ENCODE peak calls at places on chromosomes 2 and 18, in nine cellular contexts. One of them, this sample, is unnamed.
A peak's percentile ranks its signal among the peaks of the same experiment; 100 is the strongest.

GRCh38 chr2:43482974-43483373 is 112.9 kb downstream of the THADA start:
- DNase-seq in left ventricle myocardium inferior: no peak
- DNase-seq in A549: peak; percentile 20
- DNase-seq in adrenal gland: no peak
- DNase-seq in neural crest cell: no peak
- DNase-seq in WTC11: no peak
- DNase-seq in type B pancreatic cell: no peak
- DNase-seq in Caco-2: no peak
- DNase-seq in CD4-positive, alpha-beta T cell: no peak
- DNase-seq in this sample: peak; percentile 69

GRCh38 chr2:636649-637405 is 40.4 kb downstream of the TMEM18 start:
- DNase-seq in neural crest cell: peak; percentile 70
- DNase-seq in A549: peak; percentile 58
- DNase-seq in Caco-2: peak; percentile 67
- DNase-seq in adrenal gland: peak; percentile 93
- DNase-seq in CD4-positive, alpha-beta T cell: peak; percentile 34
- DNase-seq in left ventricle myocardium inferior: peak; percentile 67
- DNase-seq in WTC11: peak; percentile 84
- DNase-seq in type B pancreatic cell: peak; percentile 77
- DNase-seq in this sample: peak; percentile 75

GRCh38 chr2:152743004-152743403 is 24.6 kb downstream of the ARL6IP6 start:
- DNase-seq in A549: peak; percentile 34
- DNase-seq in adrenal gland: no peak
- DNase-seq in Caco-2: no peak
- DNase-seq in CD4-positive, alpha-beta T cell: no peak
- DNase-seq in WTC11: no peak
- DNase-seq in type B pancreatic cell: no peak
- DNase-seq in left ventricle myocardium inferior: no peak
- DNase-seq in neural crest cell: no peak
- DNase-seq in this sample: peak; percentile 15

GRCh38 chr18:12531747-12532146 is 124.0 kb downstream of the PRELID3A start:
- DNase-seq in left ventricle myocardium inferior: no peak
- DNase-seq in type B pancreatic cell: no peak
- DNase-seq in neural crest cell: no peak
- DNase-seq in CD4-positive, alpha-beta T cell: no peak
- DNase-seq in A549: no peak
- DNase-seq in Caco-2: no peak
- DNase-seq in adrenal gland: no peak
- DNase-seq in WTC11: no peak
- DNase-seq in this sample: no peak

GRCh38 chr18:845152-845819 is 33.2 kb upstream of the YES1 start:
- DNase-seq in neural crest cell: no peak
- DNase-seq in A549: peak; percentile 73
- DNase-seq in adrenal gland: no peak
- DNase-seq in CD4-positive, alpha-beta T cell: no peak
- DNase-seq in type B pancreatic cell: no peak
- DNase-seq in WTC11: no peak
- DNase-seq in left ventricle myocardium inferior: no peak
- DNase-seq in Caco-2: no peak
- DNase-seq in this sample: peak; percentile 74

GRCh38 chr2:124983595-124983994 is 958.5 kb downstream of the CNTNAP5 start:
- DNase-seq in adrenal gland: no peak
- DNase-seq in Caco-2: no peak
- DNase-seq in neural crest cell: no peak
- DNase-seq in left ventricle myocardium inferior: no peak
- DNase-seq in type B pancreatic cell: no peak
- DNase-seq in A549: no peak
- DNase-seq in CD4-positive, alpha-beta T cell: no peak
- DNase-seq in WTC11: no peak
- DNase-seq in this sample: no peak

GRCh38 chr18:56836173-56836572 is 185.0 kb downstream of the WDR7 start:
- DNase-seq in CD4-positive, alpha-beta T cell: no peak
- DNase-seq in left ventricle myocardium inferior: no peak
- DNase-seq in adrenal gland: no peak
- DNase-seq in neural crest cell: no peak
- DNase-seq in A549: no peak
- DNase-seq in WTC11: peak; percentile 18
- DNase-seq in Caco-2: no peak
- DNase-seq in type B pancreatic cell: no peak
- DNase-seq in this sample: no peak

GRCh38 chr2:80393996-80394395 is 89.4 kb upstream of the LRRTM1 start:
- DNase-seq in neural crest cell: no peak
- DNase-seq in Caco-2: no peak
- DNase-seq in type B pancreatic cell: no peak
- DNase-seq in adrenal gland: peak; percentile 56
- DNase-seq in WTC11: no peak
- DNase-seq in left ventricle myocardium inferior: no peak
- DNase-seq in CD4-positive, alpha-beta T cell: no peak
- DNase-seq in A549: no peak
- DNase-seq in this sample: no peak

GRCh38 chr2:172613035-172613434 is 57.1 kb downstream of the PDK1 start:
- DNase-seq in A549: no peak
- DNase-seq in Caco-2: peak; percentile 59
- DNase-seq in CD4-positive, alpha-beta T cell: no peak
- DNase-seq in adrenal gland: no peak
- DNase-seq in WTC11: no peak
- DNase-seq in type B pancreatic cell: no peak
- DNase-seq in left ventricle myocardium inferior: no peak
- DNase-seq in neural crest cell: no peak
- DNase-seq in this sample: peak; percentile 34

GRCh38 chr2:19649785-19650380 is 251.9 kb downstream of the TTC32 start:
- DNase-seq in Caco-2: no peak
- DNase-seq in type B pancreatic cell: no peak
- DNase-seq in WTC11: no peak
- DNase-seq in neural crest cell: no peak
- DNase-seq in CD4-positive, alpha-beta T cell: no peak
- DNase-seq in A549: peak; percentile 73
- DNase-seq in adrenal gland: no peak
- DNase-seq in left ventricle myocardium inferior: no peak
- DNase-seq in this sample: peak; percentile 100

GRCh38 chr18:67776929-67777328 is 260.4 kb upstream of the DSEL start:
- DNase-seq in CD4-positive, alpha-beta T cell: no peak
- DNase-seq in WTC11: no peak
- DNase-seq in A549: no peak
- DNase-seq in type B pancreatic cell: no peak
- DNase-seq in neural crest cell: no peak
- DNase-seq in adrenal gland: no peak
- DNase-seq in Caco-2: no peak
- DNase-seq in left ventricle myocardium inferior: no peak
- DNase-seq in this sample: peak; percentile 56

GRCh38 chr2:58448065-58448507 is 207.0 kb upstream of the FANCL start:
- DNase-seq in neural crest cell: peak; percentile 67
- DNase-seq in WTC11: peak; percentile 83
- DNase-seq in CD4-positive, alpha-beta T cell: no peak
- DNase-seq in Caco-2: peak; percentile 78
- DNase-seq in adrenal gland: peak; percentile 94
- DNase-seq in A549: peak; percentile 90
- DNase-seq in left ventricle myocardium inferior: peak; percentile 20
- DNase-seq in type B pancreatic cell: no peak
- DNase-seq in this sample: peak; percentile 68

GRCh38 chr2:80050246-80050645 is 254.3 kb downstream of the LRRTM1 start:
- DNase-seq in Caco-2: no peak
- DNase-seq in adrenal gland: no peak
- DNase-seq in WTC11: no peak
- DNase-seq in neural crest cell: no peak
- DNase-seq in A549: no peak
- DNase-seq in CD4-positive, alpha-beta T cell: no peak
- DNase-seq in type B pancreatic cell: no peak
- DNase-seq in left ventricle myocardium inferior: no peak
- DNase-seq in this sample: no peak

DNA sequence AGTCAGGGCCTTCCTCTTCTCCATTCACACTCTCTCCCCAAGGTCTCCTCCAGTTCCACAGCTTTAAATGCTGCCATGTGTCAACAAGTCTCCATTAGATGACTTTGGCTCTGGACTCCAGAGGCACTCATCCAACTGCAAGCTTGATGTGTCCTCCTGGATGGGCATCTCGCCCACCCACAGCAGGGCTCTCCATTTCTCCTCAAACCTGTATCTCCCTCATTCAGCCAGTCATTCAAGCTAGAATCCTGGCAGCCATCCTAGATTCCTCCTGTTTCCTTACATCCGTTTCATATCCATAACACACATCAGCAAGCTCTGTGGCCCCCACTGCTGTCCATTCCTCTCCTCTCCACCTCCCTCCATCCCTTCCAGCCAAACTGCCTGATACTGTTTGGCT is 88.4 kb upstream of the AFF3 start:
- DNase-seq in Caco-2: no peak
- DNase-seq in WTC11: no peak
- DNase-seq in CD4-positive, alpha-beta T cell: no peak
- DNase-seq in type B pancreatic cell: no peak
- DNase-seq in neural crest cell: no peak
- DNase-seq in adrenal gland: no peak
- DNase-seq in left ventricle myocardium inferior: no peak
- DNase-seq in A549: no peak
- DNase-seq in this sample: no peak
- TF ChIP-seq CTCF in Caco-2: no peak
- TF ChIP-seq CTCF in WTC11: no peak
- TF ChIP-seq CTCF in CD4-positive, alpha-beta T cell: no peak
- TF ChIP-seq CTCF in type B pancreatic cell: no peak
- TF ChIP-seq CTCF in neural crest cell: no peak
- TF ChIP-seq CTCF in adrenal gland: no peak
- TF ChIP-seq CTCF in left ventricle myocardium inferior: no peak
- TF ChIP-seq CTCF in A549: no peak
- TF ChIP-seq CTCF in this sample: no peak

GRCh38 chr2:232522855-232523681 is 2.9 kb downstream of the PRSS56 start:
- DNase-seq in type B pancreatic cell: no peak
- DNase-seq in CD4-positive, alpha-beta T cell: no peak
- DNase-seq in left ventricle myocardium inferior: no peak
- DNase-seq in A549: peak; percentile 46
- DNase-seq in Caco-2: no peak
- DNase-seq in neural crest cell: no peak
- DNase-seq in adrenal gland: no peak
- DNase-seq in WTC11: no peak
- DNase-seq in this sample: peak; percentile 14

GRCh38 chr2:232525199-232525598 is 761 bp upstream of the CHRND start:
- DNase-seq in neural crest cell: no peak
- DNase-seq in type B pancreatic cell: no peak
- DNase-seq in CD4-positive, alpha-beta T cell: no peak
- DNase-seq in Caco-2: no peak
- DNase-seq in A549: no peak
- DNase-seq in adrenal gland: no peak
- DNase-seq in left ventricle myocardium inferior: no peak
- DNase-seq in WTC11: no peak
- DNase-seq in this sample: no peak

GRCh38 chr2:232522014-232522854 is 2.0 kb downstream of the PRSS56 start:
- DNase-seq in Caco-2: no peak
- DNase-seq in WTC11: peak; percentile 71
- DNase-seq in neural crest cell: peak; percentile 74
- DNase-seq in CD4-positive, alpha-beta T cell: peak; percentile 63
- DNase-seq in left ventricle myocardium inferior: peak; percentile 44
- DNase-seq in adrenal gland: no peak
- DNase-seq in type B pancreatic cell: no peak
- DNase-seq in A549: peak; percentile 42
- DNase-seq in this sample: peak; percentile 26

GRCh38 chr2:232524771-232525170 is 1.2 kb upstream of the CHRND start:
- DNase-seq in WTC11: no peak
- DNase-seq in Caco-2: no peak
- DNase-seq in adrenal gland: no peak
- DNase-seq in left ventricle myocardium inferior: no peak
- DNase-seq in neural crest cell: no peak
- DNase-seq in A549: no peak
- DNase-seq in type B pancreatic cell: no peak
- DNase-seq in CD4-positive, alpha-beta T cell: no peak
- DNase-seq in this sample: no peak

GRCh38 chr2:232523682-232524597 is 2.0 kb upstream of the CHRND start:
- DNase-seq in CD4-positive, alpha-beta T cell: no peak
- DNase-seq in adrenal gland: no peak
- DNase-seq in left ventricle myocardium inferior: no peak
- DNase-seq in Caco-2: no peak
- DNase-seq in WTC11: peak; percentile 84
- DNase-seq in A549: peak; percentile 88
- DNase-seq in neural crest cell: peak; percentile 68
- DNase-seq in type B pancreatic cell: no peak
- DNase-seq in this sample: peak; percentile 37
- TF ChIP-seq CTCF in CD4-positive, alpha-beta T cell: no peak
- TF ChIP-seq CTCF in adrenal gland: no peak
- TF ChIP-seq CTCF in left ventricle myocardium inferior: peak; percentile 33
- TF ChIP-seq CTCF in Caco-2: no peak
- TF ChIP-seq CTCF in WTC11: no peak
- TF ChIP-seq CTCF in A549: peak; percentile 58
- TF ChIP-seq CTCF in neural crest cell: peak; percentile 49
- TF ChIP-seq CTCF in type B pancreatic cell: peak; percentile 59
- TF ChIP-seq CTCF in this sample: peak; percentile 14

GRCh38 chr2:3692375-3692774 is 11.0 kb upstream of the DCDC2C start:
- DNase-seq in left ventricle myocardium inferior: no peak
- DNase-seq in CD4-positive, alpha-beta T cell: no peak
- DNase-seq in neural crest cell: no peak
- DNase-seq in A549: peak; percentile 49
- DNase-seq in WTC11: no peak
- DNase-seq in adrenal gland: no peak
- DNase-seq in Caco-2: no peak
- DNase-seq in type B pancreatic cell: no peak
- DNase-seq in this sample: peak; percentile 13
- TF ChIP-seq CTCF in left ventricle myocardium inferior: peak; percentile 42
- TF ChIP-seq CTCF in CD4-positive, alpha-beta T cell: no peak
- TF ChIP-seq CTCF in neural crest cell: peak; percentile 64
- TF ChIP-seq CTCF in A549: peak; percentile 61
- TF ChIP-seq CTCF in WTC11: no peak
- TF ChIP-seq CTCF in adrenal gland: no peak
- TF ChIP-seq CTCF in Caco-2: peak; percentile 6
- TF ChIP-seq CTCF in type B pancreatic cell: peak; percentile 72
- TF ChIP-seq CTCF in this sample: peak; percentile 15

DNA sequence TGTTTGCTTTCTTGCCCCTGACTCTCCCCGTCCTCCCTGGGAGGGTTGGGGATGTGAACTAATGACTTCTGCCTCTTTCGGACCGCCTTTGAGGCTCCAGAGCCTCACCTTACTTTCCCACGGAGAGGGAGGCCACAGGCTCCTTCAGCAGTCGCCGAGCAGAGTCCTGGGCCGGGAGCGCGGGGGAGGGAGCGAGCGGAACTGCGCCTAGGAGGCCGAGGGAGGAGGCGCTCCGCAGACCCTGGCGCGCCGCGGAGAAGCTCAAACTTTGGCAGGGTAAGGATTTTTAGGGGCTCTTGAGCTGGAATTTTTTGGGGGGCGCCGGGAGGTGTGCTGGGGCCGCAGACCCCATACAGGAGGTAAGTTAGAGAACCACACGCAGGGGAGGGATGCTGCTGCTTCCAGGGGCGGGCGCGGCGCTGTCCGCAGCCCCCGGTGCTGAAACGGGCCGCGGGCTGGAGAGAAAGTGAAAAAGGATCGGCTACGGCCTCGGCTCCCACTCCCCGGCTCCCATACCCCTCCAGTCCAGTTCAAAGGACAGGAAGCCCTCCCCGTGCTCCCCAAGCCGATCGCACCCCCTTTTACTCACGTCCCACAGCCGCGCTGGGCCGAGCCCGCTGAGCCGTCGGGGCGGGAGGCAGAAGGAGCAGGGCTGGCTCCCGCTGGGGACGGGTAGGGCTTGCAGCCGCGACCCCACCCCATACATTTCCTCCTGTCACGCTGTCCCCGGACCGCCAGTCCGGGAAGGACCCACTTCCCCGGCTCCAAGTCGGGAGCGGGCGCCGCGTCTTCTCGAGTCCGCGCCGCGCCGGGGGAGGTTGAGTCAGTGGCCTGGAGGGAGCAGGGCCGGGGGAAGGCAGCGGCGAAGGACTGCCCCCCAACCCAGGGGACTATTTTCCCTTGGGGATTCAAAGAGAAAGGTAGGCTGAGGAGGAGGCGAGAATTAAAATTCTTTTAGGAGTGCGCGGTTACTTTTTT is at the start of gene CNGA3:
- DNase-seq in neural crest cell: peak; percentile 63
- DNase-seq in A549: no peak
- DNase-seq in WTC11: peak; percentile 69
- DNase-seq in left ventricle myocardium inferior: peak; percentile 18
- DNase-seq in type B pancreatic cell: peak; percentile 77
- DNase-seq in adrenal gland: no peak
- DNase-seq in CD4-positive, alpha-beta T cell: no peak
- DNase-seq in Caco-2: no peak
- DNase-seq in this sample: peak; percentile 22
- TF ChIP-seq CTCF in neural crest cell: peak; percentile 27
- TF ChIP-seq CTCF in A549: no peak
- TF ChIP-seq CTCF in WTC11: no peak
- TF ChIP-seq CTCF in left ventricle myocardium inferior: no peak
- TF ChIP-seq CTCF in type B pancreatic cell: peak; percentile 57
- TF ChIP-seq CTCF in adrenal gland: no peak
- TF ChIP-seq CTCF in CD4-positive, alpha-beta T cell: no peak
- TF ChIP-seq CTCF in Caco-2: no peak
- TF ChIP-seq CTCF in this sample: no peak